ENCODE peak calls at places on chromosomes 16 and 17, in five cellular contexts. D is H1, S is left ventricle myocardium inferior, L is A673, T is mesenchymal stem cell. F is an unnamed sample.
A peak's percentile ranks its signal among the peaks of the same experiment; 100 is the strongest.

GRCh38 chr17:71983828-71984227 is 137.0 kb upstream of the SOX9 start:
- DNase-seq in D (no peak), S (no peak), L (no peak), T (no peak), F (no peak)

GRCh38 chr16:87831421-87832136 is 37.7 kb downstream of the SLC7A5 start:
- DNase-seq in D (no peak), S (no peak), L (no peak), T (no peak), F (no peak)

GRCh38 chr16:4591706-4592470 is 22.8 kb downstream of the UBALD1 start:
- DNase-seq in D (no peak), S (no peak), L (no peak), T (no peak), F (no peak)

GRCh38 chr16:5006348-5007193 is 27.2 kb downstream of the NAGPA start:
- DNase-seq in D (no peak), S (no peak), L (no peak), T (no peak), F (no peak)

GRCh38 chr16:24598777-24599437 is 59.5 kb downstream of the RBBP6 start:
- DNase-seq in D (no peak), S (no peak), L (no peak), T (no peak), F (no peak)

GRCh38 chr17:38702900-38703741 is 2.0 kb upstream of the MLLT6 start:
- DNase-seq in D (no peak), S (no peak), L (no peak), T (peak; percentile 8), F (no peak)

GRCh38 chr16:5072334-5073278 is 963 bp downstream of the ALG1 start:
- DNase-seq in D (no peak), S (no peak), L (no peak), T (no peak), F (no peak)

GRCh38 chr16:25158401-25158800 is 46.9 kb downstream of the LCMT1 start:
- DNase-seq in D (no peak), S (no peak), L (no peak), T (no peak), F (no peak)

GRCh38 chr17:63601439-63602371 is 1.0 kb downstream of the TACO1 start:
- DNase-seq in D (no peak), S (no peak), L (peak; percentile 10), T (peak; percentile 34), F (no peak)

GRCh38 chr16:59848314-59848713 is 1114.2 kb upstream of the GOT2 start:
- DNase-seq in D (no peak), S (no peak), L (no peak), T (no peak), F (no peak)

GRCh38 chr16:621526-622105 is 9.2 kb upstream of the WFIKKN1 start:
- DNase-seq in D (no peak), S (no peak), L (no peak), T (no peak), F (no peak)

GRCh38 chr16:89791278-89791995 is 25.0 kb downstream of the FANCA start:
- DNase-seq in D (no peak), S (no peak), L (no peak), T (no peak), F (no peak)

GRCh38 chr16:88913870-88914269 is 47.4 kb upstream of the PABPN1L start:
- DNase-seq in D (no peak), S (no peak), L (no peak), T (no peak), F (no peak)

GRCh38 chr17:65552214-65552613 is 9.2 kb downstream of the AXIN2 start:
- DNase-seq in D (no peak), S (no peak), L (no peak), T (no peak), F (no peak)

GRCh38 chr17:65551641-65552040 is 9.8 kb downstream of the AXIN2 start:
- DNase-seq in D (no peak), S (no peak), L (no peak), T (no peak), F (no peak)

GRCh38 chr17:65550075-65550635 is 11.3 kb downstream of the AXIN2 start:
- DNase-seq in D (no peak), S (no peak), L (no peak), T (no peak), F (no peak)

GRCh38 chr17:65548570-65548969 is 12.9 kb downstream of the AXIN2 start:
- DNase-seq in D (no peak), S (no peak), L (no peak), T (no peak), F (no peak)

DNA sequence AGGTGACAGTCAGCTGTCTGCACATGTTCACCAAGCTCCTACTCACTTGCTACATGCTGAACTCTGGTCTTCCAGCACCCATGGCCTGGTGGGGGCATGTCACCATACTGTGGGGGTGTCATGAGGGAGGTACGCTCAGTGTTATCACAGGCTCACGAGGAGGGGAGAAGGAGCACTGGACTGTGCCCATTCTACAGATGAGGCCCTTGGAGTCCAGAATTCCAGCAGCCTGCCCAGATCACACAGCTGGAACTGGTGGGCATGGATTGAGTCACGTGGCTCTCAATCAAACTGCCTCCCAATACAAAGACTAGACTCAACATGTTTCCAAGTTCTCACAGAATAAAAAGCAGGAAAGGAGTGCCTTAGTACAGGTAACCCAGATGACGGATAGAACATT is 10.7 kb downstream of the AXIN2 start:
- DNase-seq in D (no peak), S (no peak), L (no peak), T (no peak), F (no peak)
- H3K4me1 ChIP-seq in D (peaks cover 22% of the 10 kb centered on the region), S (peaks cover 16% of the 10 kb centered on the region), L (peaks cover 5% of the 10 kb centered on the region), T (peaks cover 18% of the 10 kb centered on the region), F (no peaks in the 10 kb centered on the region)

GRCh38 chr17:18318771-18319450 is 3.8 kb downstream of the SMCR8 start:
- DNase-seq in D (no peak), S (no peak), L (no peak), T (no peak), F (no peak)
- H3K4me3 ChIP-seq in D (no peak overlapping the region), S (peak overlapping the region; percentile 36), L (no peak overlapping the region), T (peak overlapping the region; percentile 63), F (no peak overlapping the region)

DNA sequence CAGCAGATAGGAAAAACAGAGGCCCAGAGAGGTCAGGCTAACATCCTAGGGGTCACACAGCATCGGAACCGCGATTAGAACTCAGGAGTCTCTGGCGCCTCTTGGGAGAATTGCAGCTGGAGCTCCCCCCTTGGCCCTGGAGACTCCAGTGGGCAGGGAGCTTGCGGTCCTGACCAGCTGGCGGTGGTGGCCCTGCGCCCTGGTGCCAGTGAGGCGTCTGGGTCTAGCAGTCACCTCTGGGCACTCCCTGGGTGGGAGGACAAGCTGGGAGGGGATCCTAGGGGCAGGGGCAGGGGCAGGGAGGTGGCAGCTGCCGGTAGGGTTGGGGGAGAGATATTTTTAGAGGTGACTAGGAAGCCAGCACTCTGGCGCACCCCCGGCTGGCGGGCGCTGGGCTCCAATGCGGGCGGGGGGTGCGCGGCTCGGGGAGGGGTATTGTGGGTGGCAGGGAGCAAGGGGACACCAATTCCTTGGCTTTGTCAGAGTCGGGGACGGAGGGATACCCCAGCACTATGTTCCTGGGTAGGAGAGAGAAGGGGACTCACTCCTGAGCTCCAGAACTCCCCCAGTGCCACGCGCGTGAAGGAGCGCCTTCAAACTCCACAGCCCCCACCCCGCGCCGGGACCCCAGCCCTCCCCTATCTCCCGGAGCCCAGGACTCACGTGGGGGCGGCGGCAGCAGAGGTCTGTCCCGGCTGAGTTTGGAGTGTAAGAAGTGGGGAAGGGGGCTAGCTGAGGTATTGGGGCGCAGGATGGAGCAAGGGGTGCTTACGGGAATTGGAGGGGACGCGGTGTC is 584 bp downstream of the PHOSPHO1 start:
- DNase-seq in D (no peak), S (no peak), L (peak; percentile 46), T (peak; percentile 16), F (no peak)
- H3K27me3 ChIP-seq in D (peaks cover 34% of the 10 kb centered on the region), S (peaks cover 24% of the 10 kb centered on the region), L (no peaks in the 10 kb centered on the region), T (peaks cover 57% of the 10 kb centered on the region), F (peaks cover 9% of the 10 kb centered on the region)

GRCh38 chr17:50048146-50048720 is 7.7 kb upstream of the ITGA3 start:
- DNase-seq in D (no peak), S (no peak), L (no peak), T (no peak), F (no peak)
- H3K4me1 ChIP-seq in D (peaks cover 9% of the 10 kb centered on the region), S (peaks cover 39% of the 10 kb centered on the region), L (peaks cover 6% of the 10 kb centered on the region), T (peaks cover 63% of the 10 kb centered on the region), F (peaks cover 27% of the 10 kb centered on the region)

GRCh38 chr16:65122724-65122973 is 786 bp upstream of the CDH11 start:
- DNase-seq in D (no peak), S (no peak), L (no peak), T (no peak), F (no peak)

GRCh38 chr16:65122974-65123845 is 1.3 kb upstream of the CDH11 start:
- DNase-seq in D (no peak), S (peak; percentile 64), L (peak; percentile 70), T (peak; percentile 79), F (peak; percentile 55)

GRCh38 chr16:65124596-65124995 is 2.7 kb upstream of the CDH11 start:
- DNase-seq in D (no peak), S (no peak), L (no peak), T (peak; percentile 32), F (no peak)

GRCh38 chr16:65125322-65125721 is 3.5 kb upstream of the CDH11 start:
- DNase-seq in D (no peak), S (no peak), L (no peak), T (peak; percentile 40), F (no peak)

DNA sequence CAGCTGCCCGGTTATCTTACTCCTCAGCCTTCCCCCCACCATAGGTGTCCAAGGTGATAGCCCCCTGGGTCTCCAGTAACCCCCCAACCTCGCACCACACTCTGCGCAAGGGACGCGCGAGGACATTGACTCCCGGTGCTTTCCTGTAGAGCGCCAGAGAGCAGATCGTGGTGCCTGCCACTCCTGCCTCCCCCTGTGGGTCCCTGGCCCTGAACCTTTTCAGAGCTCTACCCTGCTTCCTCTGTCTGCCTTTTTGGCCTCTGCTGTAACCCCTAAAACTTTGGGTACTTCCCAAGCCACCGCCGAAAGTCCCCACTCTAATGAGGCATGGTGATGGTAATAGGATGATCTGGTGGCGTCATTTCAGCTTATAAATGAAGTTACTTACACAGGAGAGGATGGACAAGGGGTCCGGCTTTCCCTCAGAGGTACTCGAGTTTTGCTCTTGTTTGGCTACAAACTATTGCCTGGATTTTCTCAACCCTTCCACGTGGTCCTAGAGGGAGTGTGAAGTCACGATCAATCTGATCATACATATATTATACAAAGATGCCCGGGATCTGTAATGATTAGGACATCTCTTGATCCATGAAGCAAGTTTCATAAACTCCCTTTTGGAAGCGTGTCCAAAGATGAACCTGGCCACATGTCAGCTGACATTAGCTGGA is 2.1 kb upstream of the CDH11 start:
- DNase-seq in D (no peak), S (no peak), L (no peak), T (peak; percentile 48), F (no peak)
- H3K4me3 ChIP-seq in D (peak overlapping the region; percentile 69), S (peak overlapping the region; percentile 77), L (peak overlapping the region; percentile 79), T (peak overlapping the region; percentile 81), F (peak overlapping the region; percentile 96)

GRCh38 chr17:39757931-39758873 is 20.5 kb downstream of the GRB7 start:
- DNase-seq in D (no peak), S (no peak), L (no peak), T (no peak), F (no peak)
- H3K27me3 ChIP-seq in D (peaks cover under 1% of the 10 kb centered on the region), S (peaks cover 31% of the 10 kb centered on the region), L (no peaks in the 10 kb centered on the region), T (peaks cover 40% of the 10 kb centered on the region), F (peaks cover 8% of the 10 kb centered on the region)